ENCODE peak calls at places on chromosomes 7 and 10, in six cellular contexts. One of them, this sample, is unnamed.

GRCh38 chr10:128062837-128063563 is 63.2 kb downstream of the MKI67 start:
- DNase-seq in GM12878: peak; percentile 48
- DNase-seq in K562: no peak
- DNase-seq in HL-60: peak; percentile 81
- DNase-seq in H1: no peak
- DNase-seq in SK-N-SH: no peak
- DNase-seq in this sample: no peak

GRCh38 chr7:33130184-33130583 is 820 bp downstream of the BBS9 start:
- DNase-seq in GM12878: no peak
- DNase-seq in K562: no peak
- DNase-seq in HL-60: no peak
- DNase-seq in H1: no peak
- DNase-seq in SK-N-SH: peak; percentile 47
- DNase-seq in this sample: no peak

GRCh38 chr10:52391927-52392602 is 78.0 kb downstream of the DKK1 start:
- DNase-seq in GM12878: no peak
- DNase-seq in K562: no peak
- DNase-seq in HL-60: no peak
- DNase-seq in H1: no peak
- DNase-seq in SK-N-SH: no peak
- DNase-seq in this sample: no peak

GRCh38 chr10:43249151-43249961 is 17.5 kb downstream of the RASGEF1A start:
- DNase-seq in GM12878: no peak
- DNase-seq in K562: no peak
- DNase-seq in HL-60: no peak
- DNase-seq in H1: no peak
- DNase-seq in SK-N-SH: peak; percentile 27
- DNase-seq in this sample: no peak

GRCh38 chr10:116251602-116252395 is 21.2 kb downstream of the GFRA1 start:
- DNase-seq in GM12878: no peak
- DNase-seq in K562: no peak
- DNase-seq in HL-60: no peak
- DNase-seq in H1: no peak
- DNase-seq in SK-N-SH: no peak
- DNase-seq in this sample: no peak

GRCh38 chr7:6158424-6159096 is 113.9 kb downstream of the CYTH3 start:
- DNase-seq in GM12878: no peak
- DNase-seq in K562: no peak
- DNase-seq in HL-60: no peak
- DNase-seq in H1: no peak
- DNase-seq in SK-N-SH: peak; percentile 43
- DNase-seq in this sample: no peak

GRCh38 chr10:23100331-23101030 is 5.1 kb downstream of the MSRB2 start:
- DNase-seq in GM12878: no peak
- DNase-seq in K562: no peak
- DNase-seq in HL-60: no peak
- DNase-seq in H1: no peak
- DNase-seq in SK-N-SH: no peak
- DNase-seq in this sample: no peak

GRCh38 chr7:100667331-100668068 is 6.0 kb upstream of the GNB2 start:
- DNase-seq in GM12878: no peak
- DNase-seq in K562: no peak
- DNase-seq in HL-60: no peak
- DNase-seq in H1: no peak
- DNase-seq in SK-N-SH: no peak
- DNase-seq in this sample: no peak

GRCh38 chr10:109427421-109427820 is 495.9 kb downstream of the XPNPEP1 start:
- DNase-seq in GM12878: no peak
- DNase-seq in K562: no peak
- DNase-seq in HL-60: no peak
- DNase-seq in H1: no peak
- DNase-seq in SK-N-SH: no peak
- DNase-seq in this sample: no peak

GRCh38 chr10:60964257-60965235 is 20.6 kb upstream of the RHOBTB1 start:
- DNase-seq in GM12878: no peak
- DNase-seq in K562: peak; percentile 74
- DNase-seq in HL-60: peak; percentile 47
- DNase-seq in H1: no peak
- DNase-seq in SK-N-SH: peak; percentile 41
- DNase-seq in this sample: peak; percentile 63

GRCh38 chr10:131187274-131187673 is 124.2 kb downstream of the TCERG1L start:
- DNase-seq in GM12878: no peak
- DNase-seq in K562: no peak
- DNase-seq in HL-60: no peak
- DNase-seq in H1: no peak
- DNase-seq in SK-N-SH: no peak
- DNase-seq in this sample: no peak
- TF ChIP-seq GABPA in GM12878: no peak
- TF ChIP-seq GABPA in K562: no peak
- TF ChIP-seq GABPA in HL-60: no peak
- TF ChIP-seq GABPA in H1: no peak
- TF ChIP-seq GABPA in SK-N-SH: no peak
- TF ChIP-seq GABPA in this sample: no peak

DNA sequence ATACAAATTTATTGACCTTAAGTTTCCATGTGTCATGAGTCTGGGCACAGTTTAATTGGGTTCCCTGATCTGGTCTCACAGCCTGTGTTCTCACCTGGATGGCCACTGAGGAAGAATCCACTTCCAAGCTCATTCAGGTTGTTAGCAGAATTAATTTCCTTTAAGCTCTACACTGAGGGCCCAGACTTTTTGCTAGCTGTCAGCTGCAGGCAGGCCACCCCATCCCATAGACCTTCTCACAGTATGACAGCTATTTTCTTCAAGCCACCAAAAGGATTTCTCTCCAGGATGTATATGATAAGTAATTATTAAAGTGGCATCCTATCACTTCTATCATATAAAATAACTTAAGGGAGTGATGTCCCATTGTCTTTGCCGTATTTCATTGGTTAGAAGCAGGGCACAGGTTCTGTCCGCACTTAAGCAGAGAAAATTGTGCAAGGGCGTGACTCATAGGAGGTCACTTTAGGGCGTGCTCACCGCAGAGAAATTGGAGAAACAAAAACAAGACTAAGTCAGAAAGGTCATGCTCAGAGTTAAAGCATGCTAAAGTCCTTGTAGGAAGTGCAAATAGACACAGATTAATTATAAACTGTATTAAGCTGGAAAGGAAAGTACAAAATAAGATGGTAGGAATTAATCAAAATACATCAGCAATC is 109.9 kb downstream of the AHR start:
- DNase-seq in GM12878: no peak
- DNase-seq in K562: no peak
- DNase-seq in HL-60: peak; percentile 88
- DNase-seq in H1: no peak
- DNase-seq in SK-N-SH: no peak
- DNase-seq in this sample: peak; percentile 92
- TF ChIP-seq GABPA in GM12878: no peak
- TF ChIP-seq GABPA in K562: no peak
- TF ChIP-seq GABPA in HL-60: no peak
- TF ChIP-seq GABPA in H1: no peak
- TF ChIP-seq GABPA in SK-N-SH: no peak
- TF ChIP-seq GABPA in this sample: no peak

GRCh38 chr10:101358706-101359300 is 4.8 kb downstream of the BTRC start:
- DNase-seq in GM12878: no peak
- DNase-seq in K562: no peak
- DNase-seq in HL-60: no peak
- DNase-seq in H1: no peak
- DNase-seq in SK-N-SH: no peak
- DNase-seq in this sample: no peak

GRCh38 chr10:101355307-101355706 is 1.3 kb downstream of the BTRC start:
- DNase-seq in GM12878: no peak
- DNase-seq in K562: no peak
- DNase-seq in HL-60: no peak
- DNase-seq in H1: no peak
- DNase-seq in SK-N-SH: no peak
- DNase-seq in this sample: no peak

GRCh38 chr10:101354584-101355070 is 662 bp downstream of the BTRC start:
- DNase-seq in GM12878: no peak
- DNase-seq in K562: no peak
- DNase-seq in HL-60: no peak
- DNase-seq in H1: no peak
- DNase-seq in SK-N-SH: no peak
- DNase-seq in this sample: no peak

GRCh38 chr10:101356132-101356531 is 2.2 kb downstream of the BTRC start:
- DNase-seq in GM12878: no peak
- DNase-seq in K562: no peak
- DNase-seq in HL-60: no peak
- DNase-seq in H1: no peak
- DNase-seq in SK-N-SH: no peak
- DNase-seq in this sample: no peak

DNA sequence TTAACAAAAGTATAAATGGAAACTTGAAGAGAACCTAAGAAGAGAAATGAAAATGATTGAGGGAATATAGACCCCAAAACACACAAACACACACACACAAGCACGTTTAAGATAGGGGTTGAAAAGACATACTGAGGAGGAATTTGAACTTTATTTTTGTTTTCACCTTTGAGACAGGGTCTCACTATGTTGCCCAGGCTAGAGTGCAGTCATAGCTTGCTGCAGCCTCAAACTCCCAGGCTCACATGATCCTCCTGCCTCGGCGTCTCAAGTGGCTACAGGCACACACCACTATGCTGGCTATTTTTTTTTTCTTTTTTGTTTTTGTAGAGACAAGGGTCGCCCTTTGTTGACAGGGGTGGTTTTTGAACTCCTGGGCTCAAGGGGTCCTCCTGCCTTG is 4.0 kb downstream of the BTRC start:
- DNase-seq in GM12878: no peak
- DNase-seq in K562: no peak
- DNase-seq in HL-60: no peak
- DNase-seq in H1: no peak
- DNase-seq in SK-N-SH: no peak
- DNase-seq in this sample: no peak
- TF ChIP-seq GABPA in GM12878: no peak
- TF ChIP-seq GABPA in K562: no peak
- TF ChIP-seq GABPA in HL-60: no peak
- TF ChIP-seq GABPA in H1: no peak
- TF ChIP-seq GABPA in SK-N-SH: no peak
- TF ChIP-seq GABPA in this sample: no peak

GRCh38 chr7:727104-727805 is at the start of gene PRKAR1B:
- DNase-seq in GM12878: no peak
- DNase-seq in K562: peak; percentile 91
- DNase-seq in HL-60: peak; percentile 39
- DNase-seq in H1: no peak
- DNase-seq in SK-N-SH: peak; percentile 87
- DNase-seq in this sample: no peak
- TF ChIP-seq GABPA in GM12878: no peak
- TF ChIP-seq GABPA in K562: no peak
- TF ChIP-seq GABPA in HL-60: no peak
- TF ChIP-seq GABPA in H1: no peak
- TF ChIP-seq GABPA in SK-N-SH: no peak
- TF ChIP-seq GABPA in this sample: no peak

GRCh38 chr7:3134715-3135114 is 91.0 kb upstream of the CARD11 start:
- DNase-seq in GM12878: no peak
- DNase-seq in K562: no peak
- DNase-seq in HL-60: no peak
- DNase-seq in H1: no peak
- DNase-seq in SK-N-SH: no peak
- DNase-seq in this sample: no peak
- TF ChIP-seq GABPA in GM12878: no peak
- TF ChIP-seq GABPA in K562: no peak
- TF ChIP-seq GABPA in HL-60: no peak
- TF ChIP-seq GABPA in H1: no peak
- TF ChIP-seq GABPA in SK-N-SH: no peak
- TF ChIP-seq GABPA in this sample: no peak

GRCh38 chr7:46714904-46715303 is 793.8 kb upstream of the IGFBP3 start:
- DNase-seq in GM12878: no peak
- DNase-seq in K562: no peak
- DNase-seq in HL-60: no peak
- DNase-seq in H1: no peak
- DNase-seq in SK-N-SH: no peak
- DNase-seq in this sample: no peak
- TF ChIP-seq GABPA in GM12878: no peak
- TF ChIP-seq GABPA in K562: no peak
- TF ChIP-seq GABPA in HL-60: no peak
- TF ChIP-seq GABPA in H1: no peak
- TF ChIP-seq GABPA in SK-N-SH: no peak
- TF ChIP-seq GABPA in this sample: no peak

GRCh38 chr10:45420453-45421192 is 46.6 kb downstream of the ALOX5 start:
- DNase-seq in GM12878: peak; percentile 90
- DNase-seq in K562: peak; percentile 8
- DNase-seq in HL-60: peak; percentile 88
- DNase-seq in H1: no peak
- DNase-seq in SK-N-SH: no peak
- DNase-seq in this sample: no peak
- TF ChIP-seq GABPA in GM12878: peak; percentile 42
- TF ChIP-seq GABPA in K562: no peak
- TF ChIP-seq GABPA in HL-60: no peak
- TF ChIP-seq GABPA in H1: no peak
- TF ChIP-seq GABPA in SK-N-SH: no peak
- TF ChIP-seq GABPA in this sample: no peak

GRCh38 chr7:135338151-135338550 is 104.5 kb downstream of the STRA8 start:
- DNase-seq in GM12878: no peak
- DNase-seq in K562: no peak
- DNase-seq in HL-60: no peak
- DNase-seq in H1: no peak
- DNase-seq in SK-N-SH: no peak
- DNase-seq in this sample: no peak

GRCh38 chr7:135334830-135335543 is 101.3 kb downstream of the STRA8 start:
- DNase-seq in GM12878: no peak
- DNase-seq in K562: no peak
- DNase-seq in HL-60: no peak
- DNase-seq in H1: no peak
- DNase-seq in SK-N-SH: no peak
- DNase-seq in this sample: no peak

GRCh38 chr7:135333946-135334345 is 100.3 kb downstream of the STRA8 start:
- DNase-seq in GM12878: no peak
- DNase-seq in K562: no peak
- DNase-seq in HL-60: no peak
- DNase-seq in H1: no peak
- DNase-seq in SK-N-SH: no peak
- DNase-seq in this sample: no peak

GRCh38 chr7:135337506-135337905 is 103.9 kb downstream of the STRA8 start:
- DNase-seq in GM12878: no peak
- DNase-seq in K562: no peak
- DNase-seq in HL-60: no peak
- DNase-seq in H1: no peak
- DNase-seq in SK-N-SH: no peak
- DNase-seq in this sample: no peak

GRCh38 chr7:135335628-135336139 is 102.0 kb downstream of the STRA8 start:
- DNase-seq in GM12878: peak; percentile 20
- DNase-seq in K562: peak; percentile 73
- DNase-seq in HL-60: peak; percentile 26
- DNase-seq in H1: peak; percentile 95
- DNase-seq in SK-N-SH: peak; percentile 86
- DNase-seq in this sample: peak; percentile 80
- TF ChIP-seq GABPA in GM12878: no peak
- TF ChIP-seq GABPA in K562: no peak
- TF ChIP-seq GABPA in HL-60: no peak
- TF ChIP-seq GABPA in H1: no peak
- TF ChIP-seq GABPA in SK-N-SH: no peak
- TF ChIP-seq GABPA in this sample: no peak